ENCODE peak calls at places on chromosomes 1 and 21, in ten cellular contexts. U is stomach, D is SK-N-SH, Y is tibial nerve, P is A549, Z is ovary, T is transverse colon, V is upper lobe of left lung, C is H1, R is K562. N is an unnamed sample.

GRCh38 chr1:209742409-209743144 is 13.3 kb upstream of the TRAF3IP3 start:
- DNase-seq in Y (no peak), C (no peak), R (no peak), T (no peak), V (no peak), P (no peak), U (no peak), Z (no peak), D (no peak), N (no peak)

GRCh38 chr1:22709891-22710687 is 550 bp upstream of the EPHB2 start:
- DNase-seq in C (peak), V (peak), R (peak), U (no peak), T (peak), D (peak), P (peak), Y (peak), Z (peak), N (no peak)

GRCh38 chr1:204285438-204286322 is 71.9 kb upstream of the GOLT1A start:
- DNase-seq in V (no peak), R (no peak), Z (no peak), C (no peak), P (no peak), D (no peak), U (no peak), T (no peak), Y (no peak), N (no peak)

GRCh38 chr1:2240251-2241156 is 12.4 kb downstream of the SKI start:
- DNase-seq in Y (peak), U (peak), R (peak), T (peak), V (peak), C (no peak), D (peak), Z (peak), P (no peak), N (no peak)

GRCh38 chr1:156936191-156936590 is 15.8 kb downstream of the LRRC71 start:
- DNase-seq in R (no peak), Z (no peak), U (no peak), D (no peak), Y (no peak), T (no peak), C (no peak), V (no peak), P (no peak), N (no peak)

GRCh38 chr1:28517649-28517999 is 11.8 kb downstream of the RCC1 start:
- DNase-seq in V (no peak), C (peak), U (no peak), T (no peak), D (peak), R (peak), P (no peak), Z (no peak), Y (no peak), N (no peak)

GRCh38 chr21:29267666-29268065 is 31.1 kb upstream of the BACH1 start:
- DNase-seq in R (no peak), Z (no peak), T (no peak), U (no peak), V (no peak), D (no peak), P (no peak), C (no peak), Y (no peak), N (no peak)

GRCh38 chr1:116157096-116157495 is 45.9 kb downstream of the MAB21L3 start:
- DNase-seq in U (no peak), Y (no peak), D (no peak), V (no peak), T (no peak), R (no peak), C (no peak), Z (no peak), P (no peak), N (peak)

GRCh38 chr1:112707217-112708001 is 482 bp upstream of the RHOC start:
- DNase-seq in D (peak), T (peak), Z (peak), R (peak), C (peak), Y (peak), P (peak), V (peak), U (peak), N (peak)

GRCh38 chr1:174359454-174359805 is 88.3 kb upstream of the GPR52 start:
- DNase-seq in D (peak), U (no peak), T (no peak), V (no peak), C (no peak), Y (no peak), P (no peak), Z (no peak), R (no peak), N (no peak)

GRCh38 chr1:223358826-223359225 is 5.2 kb downstream of the SUSD4 start:
- DNase-seq in U (no peak), P (no peak), D (no peak), V (no peak), Y (no peak), Z (no peak), C (no peak), R (no peak), T (no peak), N (no peak)

GRCh38 chr21:20949884-20950283 is 48.3 kb upstream of the NCAM2 start:
- DNase-seq in P (no peak), V (no peak), R (no peak), Z (no peak), C (no peak), Y (no peak), U (no peak), D (no peak), T (no peak), N (no peak)

GRCh38 chr1:58778593-58778992 is 5.3 kb downstream of the JUN start:
- DNase-seq in R (no peak), C (no peak), U (no peak), T (no peak), P (no peak), D (no peak), Z (no peak), Y (no peak), V (no peak), N (no peak)

GRCh38 chr1:210525759-210526158 is 197.1 kb downstream of the HHAT start:
- DNase-seq in Z (no peak), Y (no peak), P (no peak), R (no peak), T (no peak), U (no peak), C (no peak), V (no peak), D (no peak), N (no peak)

GRCh38 chr1:247295274-247295684 is 36.4 kb downstream of the ZNF496 start:
- DNase-seq in C (no peak), D (no peak), R (no peak), V (no peak), Y (no peak), T (no peak), Z (no peak), P (no peak), U (no peak), N (no peak)

GRCh38 chr21:43287974-43288755 is 119.4 kb downstream of the CRYAA start:
- DNase-seq in Z (peak), P (no peak), D (no peak), C (no peak), V (peak), R (no peak), T (no peak), U (peak), Y (no peak), N (no peak)

GRCh38 chr21:36059823-36060158 is 535 bp downstream of the SETD4 start:
- DNase-seq in P (peak), Y (peak), R (peak), C (peak), D (peak), V (peak), U (peak), Z (no peak), T (peak), N (no peak)

GRCh38 chr1:167043752-167044488 is 46.3 kb downstream of the GPA33 start:
- DNase-seq in R (peak), Z (peak), D (peak), T (peak), C (no peak), V (peak), P (peak), U (peak), Y (no peak), N (peak)

GRCh38 chr1:97348599-97349265 is 572.1 kb downstream of the DPYD start:
- DNase-seq in C (no peak), D (no peak), V (no peak), Y (no peak), P (no peak), U (no peak), R (no peak), T (no peak), Z (no peak), N (no peak)

GRCh38 chr1:171786534-171786933 is 5.1 kb downstream of the METTL13 start:
- DNase-seq in R (no peak), V (no peak), U (no peak), P (no peak), Y (no peak), D (no peak), Z (no peak), C (no peak), T (no peak), N (no peak)

GRCh38 chr1:171787686-171788480 is 6.4 kb downstream of the METTL13 start:
- DNase-seq in R (no peak), U (no peak), D (no peak), Z (no peak), P (no peak), Y (no peak), C (no peak), T (no peak), V (no peak), N (no peak)

GRCh38 chr1:171790318-171790717 is 8.9 kb downstream of the METTL13 start:
- DNase-seq in U (no peak), P (no peak), Y (no peak), Z (no peak), V (no peak), T (no peak), D (no peak), R (no peak), C (no peak), N (no peak)

GRCh38 chr1:171785766-171786165 is 4.3 kb downstream of the METTL13 start:
- DNase-seq in C (no peak), D (no peak), P (no peak), V (no peak), T (no peak), U (no peak), Z (no peak), Y (no peak), R (no peak), N (no peak)

DNA sequence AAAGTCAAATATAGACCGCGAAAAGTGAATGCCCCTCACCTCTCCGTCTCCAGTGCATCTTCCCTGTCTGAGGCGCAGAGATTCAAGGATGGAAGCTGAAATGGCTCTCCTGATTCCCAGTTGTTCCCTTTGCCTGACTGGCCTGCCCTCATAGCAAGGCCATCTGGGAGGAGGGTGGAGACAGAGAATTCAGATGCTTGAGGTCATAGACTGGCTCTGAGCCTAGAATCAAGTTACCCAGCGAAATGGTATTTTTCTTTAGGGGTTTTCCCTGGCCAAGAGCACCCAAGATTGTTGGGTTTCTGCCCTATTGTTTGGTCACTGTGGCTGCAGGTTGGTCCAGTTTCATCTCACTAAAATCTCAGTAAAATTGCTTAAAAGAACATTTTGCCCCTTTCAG is 7.2 kb downstream of the METTL13 start:
- DNase-seq in Z (no peak), T (no peak), Y (no peak), C (no peak), R (no peak), U (no peak), P (no peak), D (no peak), V (no peak), N (no peak)
- TF ChIP-seq EP300 in Z (no peak), T (no peak), Y (no peak), C (no peak), R (no peak), U (no peak), P (no peak), D (no peak), V (no peak), N (no peak)

GRCh38 chr1:52531473-52531872 is 21.4 kb downstream of the TUT4 start:
- DNase-seq in R (no peak), D (no peak), Y (no peak), C (no peak), U (no peak), Z (no peak), T (no peak), V (no peak), P (no peak), N (no peak)
- TF ChIP-seq EP300 in R (no peak), D (no peak), Y (no peak), C (no peak), U (no peak), Z (no peak), T (no peak), V (no peak), P (no peak), N (no peak)

DNA sequence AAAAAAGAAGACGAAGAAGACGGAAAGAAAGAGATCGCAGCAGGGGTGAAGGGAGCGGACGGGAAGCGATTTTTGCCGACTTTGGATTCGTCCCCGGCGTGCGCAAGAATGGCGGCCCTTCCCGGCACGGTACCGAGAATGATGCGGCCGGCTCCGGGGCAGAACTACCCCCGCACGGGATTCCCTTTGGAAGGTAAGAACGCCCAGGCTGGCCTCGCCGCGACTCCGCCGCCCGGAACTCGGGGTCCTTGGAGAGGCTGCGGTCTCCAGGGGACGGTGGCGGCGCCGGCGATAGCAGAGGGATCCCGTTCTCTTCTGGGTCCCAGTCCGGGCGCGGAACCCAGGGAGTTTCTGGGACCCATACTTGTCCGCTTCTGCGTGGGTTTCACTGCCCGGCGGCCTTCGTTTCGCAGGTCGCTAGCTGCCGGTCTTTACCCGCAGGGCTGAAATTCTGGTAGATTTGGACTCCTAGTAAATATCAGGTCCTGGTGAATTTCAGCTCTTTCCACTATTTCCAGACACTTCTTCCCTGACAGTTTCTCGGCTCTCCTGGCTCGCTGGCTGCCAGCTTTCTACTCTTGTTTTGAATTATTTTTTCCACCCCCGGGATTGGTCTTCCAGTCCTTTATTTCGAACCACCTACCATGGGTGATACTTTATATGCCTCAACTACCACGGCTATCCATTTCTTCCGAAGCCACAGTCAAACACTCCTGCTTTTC is 1.0 kb downstream of the PAX7 start:
- DNase-seq in Z (no peak), R (no peak), V (peak), C (peak), U (no peak), T (no peak), P (no peak), Y (no peak), D (peak), N (no peak)
- TF ChIP-seq EP300 in Z (no peak), R (no peak), V (no peak), C (no peak), U (no peak), T (no peak), P (no peak), Y (no peak), D (no peak), N (no peak)

GRCh38 chr1:48556161-48556850 is 84.3 kb upstream of the SPATA6 start:
- DNase-seq in Z (no peak), P (no peak), C (no peak), R (no peak), V (no peak), D (no peak), Y (no peak), T (no peak), U (no peak), N (no peak)
- TF ChIP-seq EP300 in Z (no peak), P (no peak), C (no peak), R (no peak), V (no peak), D (no peak), Y (no peak), T (no peak), U (no peak), N (no peak)

N was measured in esophagus muscularis mucosa.